ENCODE peak calls at places on chromosomes 3 and 15, in four cellular contexts. U is ovary, P is adrenal gland, M is transverse colon. L is an unnamed sample.

GRCh38 chr15:75597667-75598341 is 18.7 kb upstream of the PTPN9 start:
- DNase-seq in U (no peak), P (peak; percentile 24), M (no peak), L (no peak)

GRCh38 chr15:95121191-95121590 is 889.8 kb downstream of the MCTP2 start:
- DNase-seq in U (no peak), P (no peak), M (no peak), L (no peak)

GRCh38 chr3:111621535-111621934 is 26.4 kb upstream of the ZBED2 start:
- DNase-seq in U (no peak), P (no peak), M (no peak), L (no peak)

GRCh38 chr3:33277193-33277882 is at the start of gene FBXL2:
- DNase-seq in U (peak; percentile 39), P (peak; percentile 71), M (peak; percentile 24), L (peak; percentile 59)

GRCh38 chr3:196327405-196327804 is 9.4 kb upstream of the DYNLT2B start:
- DNase-seq in U (no peak), P (no peak), M (no peak), L (no peak)

GRCh38 chr3:69162205-69162980 is 40.0 kb upstream of the LMOD3 start:
- DNase-seq in U (no peak), P (no peak), M (no peak), L (no peak)

GRCh38 chr3:13535526-13535875 is 13.4 kb upstream of the FBLN2 start:
- DNase-seq in U (no peak), P (no peak), M (no peak), L (no peak)

GRCh38 chr15:72118400-72118978 is at the start of gene SENP8:
- DNase-seq in U (no peak), P (no peak), M (no peak), L (no peak)

GRCh38 chr3:55936549-55937052 is 449.5 kb upstream of the WNT5A start:
- DNase-seq in U (no peak), P (no peak), M (no peak), L (no peak)

GRCh38 chr3:132659000-132659369 is 624 bp downstream of the ACAD11 start:
- DNase-seq in U (no peak), P (peak; percentile 19), M (no peak), L (no peak)

GRCh38 chr15:45340429-45340828 is 37.9 kb downstream of the GATM start:
- DNase-seq in U (no peak), P (no peak), M (no peak), L (no peak)

GRCh38 chr3:116083686-116084085 is 361.6 kb downstream of the LSAMP start:
- DNase-seq in U (no peak), P (no peak), M (no peak), L (no peak)

GRCh38 chr3:20511863-20512262 is 325.9 kb upstream of the SGO1 start:
- DNase-seq in U (no peak), P (peak; percentile 27), M (no peak), L (no peak)

DNA sequence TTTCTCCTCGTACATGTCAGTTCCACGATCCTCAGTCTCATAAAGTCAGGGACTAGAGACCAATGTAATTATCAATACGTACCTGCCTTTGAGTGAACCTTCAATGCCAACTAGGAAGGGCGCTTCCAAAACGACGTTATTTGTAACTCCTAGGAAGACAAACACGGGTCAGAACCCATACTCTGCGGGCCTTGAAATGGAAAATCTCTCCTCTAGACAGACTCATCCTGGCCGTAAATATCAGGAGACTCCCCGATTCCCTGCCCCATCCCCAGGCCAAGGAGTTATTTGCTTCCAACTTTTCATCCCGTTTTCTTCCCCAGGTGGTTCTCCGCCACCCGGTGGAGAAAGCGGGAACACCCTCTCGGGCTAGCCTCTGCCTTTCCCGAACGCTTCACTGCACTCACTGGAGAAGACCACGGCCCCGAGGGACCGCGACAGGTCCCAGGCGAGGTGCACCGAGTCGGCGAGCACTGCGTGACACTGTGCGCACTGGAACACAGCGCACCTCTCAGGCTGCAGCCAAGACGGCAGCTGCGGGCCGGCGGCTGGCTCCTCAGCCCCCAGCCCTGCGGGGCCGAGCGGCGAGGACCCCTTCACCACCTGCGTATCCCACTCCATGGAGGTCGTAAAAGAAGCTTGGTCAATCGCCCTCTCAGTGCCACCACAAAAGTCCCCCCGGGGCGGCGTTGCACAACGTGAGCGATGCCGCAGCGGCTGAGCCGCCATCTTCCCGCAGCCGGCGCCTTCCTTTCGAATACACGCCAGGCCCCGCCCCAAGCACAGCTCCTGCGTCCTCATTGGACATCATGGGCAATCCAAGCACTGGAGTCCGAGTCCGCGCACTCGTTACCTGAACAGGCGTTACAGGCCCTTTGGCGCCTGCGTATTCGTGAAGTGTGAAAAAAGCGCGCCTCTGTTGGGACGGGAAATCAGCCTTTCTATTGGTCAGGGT is at the start of gene OIP5:
- DNase-seq in U (peak; percentile 97), P (peak; percentile 100), M (peak; percentile 98), L (peak; percentile 96)
- TF ChIP-seq POLR2A in U (no peak), P (no peak), M (peak; percentile 42), L (no peak)

GRCh38 chr15:37824717-37825382 is 109.6 kb upstream of the TMCO5A start:
- DNase-seq in U (no peak), P (peak; percentile 50), M (no peak), L (no peak)
- TF ChIP-seq CTCF in U (no peak), P (no peak), M (no peak), L (no peak)

DNA sequence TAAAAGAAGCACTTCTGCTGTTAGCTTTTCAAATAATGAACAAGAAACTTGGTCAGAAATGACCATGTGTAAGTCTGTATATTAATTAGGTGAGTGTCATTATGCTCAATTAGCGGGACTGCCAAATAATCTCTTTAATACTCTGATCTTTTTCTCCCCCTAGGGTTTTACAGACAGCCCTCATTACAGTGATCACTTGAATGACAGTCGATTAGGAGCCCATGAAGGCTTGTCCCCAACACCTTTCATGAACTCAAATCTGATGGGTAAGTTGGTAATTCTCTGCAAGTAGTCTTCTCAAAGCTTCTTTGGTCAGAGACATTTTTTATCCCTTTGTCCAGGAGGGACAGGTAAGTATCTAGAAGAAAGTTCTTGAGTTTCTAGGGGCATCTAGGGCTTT is 173.2 kb downstream of the TCF12 start:
- DNase-seq in U (no peak), P (no peak), M (no peak), L (no peak)
- H3K27ac ChIP-seq in U (no peak overlapping the region), P (no peak overlapping the region), M (no peak overlapping the region), L (no peak overlapping the region)

GRCh38 chr3:184259878-184260570 is 1.3 kb downstream of the CAMK2N2 start:
- DNase-seq in U (peak; percentile 30), P (peak; percentile 62), M (peak; percentile 19), L (peak; percentile 48)

GRCh38 chr3:184262166-184262926 is 993 bp upstream of the CAMK2N2 start:
- DNase-seq in U (no peak), P (peak; percentile 91), M (no peak), L (no peak)

GRCh38 chr3:184260571-184261269 is 633 bp downstream of the CAMK2N2 start:
- DNase-seq in U (no peak), P (no peak), M (no peak), L (no peak)

GRCh38 chr3:184262927-184263179 is 1.5 kb upstream of the CAMK2N2 start:
- DNase-seq in U (no peak), P (no peak), M (no peak), L (no peak)

GRCh38 chr3:184261270-184262165 is at the start of gene CAMK2N2:
- DNase-seq in U (no peak), P (peak; percentile 89), M (peak; percentile 50), L (peak; percentile 60)
- TF ChIP-seq POLR2A in U (no peak), P (peak; percentile 36), M (no peak), L (no peak)

DNA sequence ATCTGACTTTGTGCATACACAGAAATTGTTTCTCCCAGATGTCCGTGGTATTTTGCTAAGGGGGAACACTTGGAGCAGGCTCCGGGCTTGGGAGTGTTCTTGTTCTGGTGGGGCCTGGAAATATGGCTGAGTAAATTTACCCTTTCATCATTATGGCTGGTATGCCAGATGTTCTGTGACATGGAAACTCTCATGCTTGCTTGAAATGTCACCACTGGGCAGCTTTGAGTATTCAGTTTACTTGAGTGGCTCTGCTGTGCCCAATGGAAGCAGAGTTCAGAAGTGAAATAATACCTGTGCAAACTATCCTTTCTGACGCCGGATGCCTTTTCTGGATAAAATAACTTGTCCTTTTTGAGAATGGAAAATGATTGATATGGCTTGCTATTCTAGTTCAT is 283.6 kb upstream of the TPM1 start:
- DNase-seq in U (no peak), P (no peak), M (no peak), L (no peak)
- TF ChIP-seq CTCF in U (no peak), P (no peak), M (no peak), L (no peak)

GRCh38 chr3:184693011-184693975 is 18.6 kb downstream of the MAGEF1 start:
- DNase-seq in U (no peak), P (no peak), M (no peak), L (no peak)
- H3K27ac ChIP-seq in U (peak overlapping the region; percentile 80), P (no peak overlapping the region), M (peak overlapping the region; percentile 76), L (peak overlapping the region; percentile 34)

DNA sequence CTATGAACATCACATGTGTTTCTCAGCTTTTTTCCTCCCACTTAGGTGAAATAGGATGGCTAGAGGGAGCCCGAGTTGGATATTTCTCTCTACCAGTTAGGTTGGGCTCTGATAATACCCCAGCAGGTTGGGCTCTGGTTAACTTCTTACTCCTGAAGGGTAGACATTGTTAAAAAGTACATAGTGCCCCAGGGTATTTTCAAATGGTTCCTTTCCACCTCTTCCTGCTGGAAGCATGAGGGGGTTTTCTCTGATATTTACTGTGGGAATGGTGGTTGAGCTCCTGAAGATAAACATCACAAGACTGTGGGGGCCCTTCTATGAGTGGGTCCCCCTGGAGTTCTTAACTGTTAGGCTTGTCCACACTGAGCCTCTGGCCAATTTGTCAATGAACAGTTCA is 36.1 kb upstream of the SPESP1 start:
- DNase-seq in U (no peak), P (no peak), M (no peak), L (no peak)
- TF ChIP-seq POLR2A in U (no peak), P (no peak), M (no peak), L (no peak)